ENCODE peak calls at places on chromosomes 16 and 17, in five cellular contexts. Y, Z, R, W and F are unnamed samples.
A peak's percentile ranks its signal among the peaks of the same experiment; 100 is the strongest.

GRCh38 chr17:73827627-73828241 is 183.5 kb upstream of the SDK2 start:
- DNase-seq in Y (no peak), Z (no peak), R (peak; percentile 33), W (peak; percentile 57), F (no peak)

GRCh38 chr17:48579738-48580543 is 1.8 kb upstream of the HOXB4 start:
- DNase-seq in Y (peak; percentile 65), Z (no peak), R (peak; percentile 2), W (no peak), F (no peak)

GRCh38 chr17:43018008-43018853 is 4.0 kb downstream of the VAT1 start:
- DNase-seq in Y (no peak), Z (peak; percentile 50), R (no peak), W (no peak), F (no peak)

GRCh38 chr17:81471804-81472456 is 40.7 kb downstream of the ACTG1 start:
- DNase-seq in Y (peak; percentile 80), Z (peak; percentile 98), R (no peak), W (no peak), F (no peak)

GRCh38 chr16:67014641-67015315 is 14.2 kb upstream of the CBFB start:
- DNase-seq in Y (no peak), Z (no peak), R (no peak), W (no peak), F (no peak)

GRCh38 chr17:8147805-8148404 is 4.3 kb downstream of the PER1 start:
- DNase-seq in Y (no peak), Z (no peak), R (no peak), W (no peak), F (no peak)

GRCh38 chr16:79933586-79933985 is 333.0 kb upstream of the MAF start:
- DNase-seq in Y (no peak), Z (no peak), R (no peak), W (no peak), F (no peak)

GRCh38 chr17:64343833-64344637 is 46.6 kb downstream of the PECAM1 start:
- DNase-seq in Y (peak; percentile 76), Z (peak; percentile 75), R (peak; percentile 31), W (peak; percentile 91), F (peak; percentile 79)

GRCh38 chr17:50360716-50361115 is 12.3 kb downstream of the MRPL27 start:
- DNase-seq in Y (no peak), Z (no peak), R (no peak), W (no peak), F (no peak)

GRCh38 chr17:40366861-40367518 is 2.5 kb upstream of the GJD3 start:
- DNase-seq in Y (no peak), Z (no peak), R (no peak), W (no peak), F (no peak)

GRCh38 chr16:11133344-11133921 is 122.6 kb downstream of the SOCS1 start:
- DNase-seq in Y (peak; percentile 96), Z (peak; percentile 97), R (peak; percentile 93), W (peak; percentile 91), F (peak; percentile 94)

GRCh38 chr16:12815361-12815760 is 11.7 kb upstream of the CPPED1 start:
- DNase-seq in Y (no peak), Z (peak; percentile 57), R (no peak), W (no peak), F (no peak)

GRCh38 chr17:43665038-43665386 is 3.3 kb upstream of the MEOX1 start:
- DNase-seq in Y (no peak), Z (no peak), R (no peak), W (no peak), F (no peak)

GRCh38 chr16:53992057-53992378 is 288.1 kb downstream of the FTO start:
- DNase-seq in Y (no peak), Z (no peak), R (no peak), W (no peak), F (no peak)

GRCh38 chr17:60817187-60817586 is 139.5 kb downstream of the BCAS3 start:
- DNase-seq in Y (peak; percentile 71), Z (peak; percentile 84), R (peak; percentile 89), W (peak; percentile 93), F (no peak)

GRCh38 chr17:63543822-63544420 is 6.4 kb upstream of the DCAF7 start:
- DNase-seq in Y (no peak), Z (no peak), R (no peak), W (no peak), F (no peak)

GRCh38 chr17:50221500-50222480 is 20.4 kb upstream of the COL1A1 start:
- DNase-seq in Y (peak; percentile 93), Z (peak; percentile 86), R (peak; percentile 91), W (peak; percentile 58), F (peak; percentile 78)

GRCh38 chr17:78823282-78824046 is 17.1 kb downstream of the USP36 start:
- DNase-seq in Y (no peak), Z (no peak), R (no peak), W (no peak), F (no peak)

GRCh38 chr17:44122825-44123355 is 551 bp downstream of the HDAC5 start:
- DNase-seq in Y (no peak), Z (no peak), R (no peak), W (no peak), F (no peak)

GRCh38 chr16:13289515-13289914 is 388.1 kb downstream of the SHISA9 start:
- DNase-seq in Y (no peak), Z (no peak), R (peak; percentile 17), W (no peak), F (no peak)

GRCh38 chr17:39634384-39634871 is 2.5 kb upstream of the STARD3 start:
- DNase-seq in Y (peak; percentile 67), Z (peak; percentile 69), R (peak; percentile 33), W (peak; percentile 55), F (no peak)

GRCh38 chr16:11682655-11683096 is 14.4 kb downstream of the SNN start:
- DNase-seq in Y (peak; percentile 89), Z (peak; percentile 94), R (peak; percentile 96), W (no peak), F (no peak)

DNA sequence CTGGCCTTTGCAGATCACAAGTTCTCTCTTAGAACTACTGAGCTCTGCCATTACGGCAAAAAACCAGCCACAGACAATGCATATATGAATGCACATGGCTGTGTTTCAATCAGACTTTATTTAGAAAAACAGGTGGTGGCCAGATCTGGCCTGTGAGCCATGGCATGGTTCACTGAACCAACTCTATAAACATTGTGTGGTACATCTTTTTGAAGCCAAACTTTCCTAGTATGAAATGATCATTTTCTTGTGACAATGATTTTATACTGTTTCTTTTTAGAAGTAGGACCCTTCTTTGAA is 65.9 kb upstream of the AMZ2 start:
- DNase-seq in Y (no peak), Z (no peak), R (no peak), W (no peak), F (no peak)
- TF ChIP-seq CTCF in Y (no peak), Z (no peak), R (no peak), W (no peak), F (no peak)

GRCh38 chr17:752620-753219 is 656 bp upstream of the GEMIN4 start:
- DNase-seq in Y (peak; percentile 73), Z (peak; percentile 80), R (no peak), W (no peak), F (peak; percentile 75)
- TF ChIP-seq CTCF in Y (no peak), Z (no peak), R (no peak), W (no peak), F (no peak)

GRCh38 chr17:59097876-59098275 is 8.8 kb downstream of the TRIM37 start:
- DNase-seq in Y (no peak), Z (no peak), R (no peak), W (no peak), F (no peak)

GRCh38 chr17:59094921-59095530 is 11.7 kb downstream of the TRIM37 start:
- DNase-seq in Y (no peak), Z (peak; percentile 11), R (no peak), W (no peak), F (no peak)

GRCh38 chr17:59093145-59093701 is 13.5 kb downstream of the TRIM37 start:
- DNase-seq in Y (no peak), Z (no peak), R (no peak), W (no peak), F (no peak)

DNA sequence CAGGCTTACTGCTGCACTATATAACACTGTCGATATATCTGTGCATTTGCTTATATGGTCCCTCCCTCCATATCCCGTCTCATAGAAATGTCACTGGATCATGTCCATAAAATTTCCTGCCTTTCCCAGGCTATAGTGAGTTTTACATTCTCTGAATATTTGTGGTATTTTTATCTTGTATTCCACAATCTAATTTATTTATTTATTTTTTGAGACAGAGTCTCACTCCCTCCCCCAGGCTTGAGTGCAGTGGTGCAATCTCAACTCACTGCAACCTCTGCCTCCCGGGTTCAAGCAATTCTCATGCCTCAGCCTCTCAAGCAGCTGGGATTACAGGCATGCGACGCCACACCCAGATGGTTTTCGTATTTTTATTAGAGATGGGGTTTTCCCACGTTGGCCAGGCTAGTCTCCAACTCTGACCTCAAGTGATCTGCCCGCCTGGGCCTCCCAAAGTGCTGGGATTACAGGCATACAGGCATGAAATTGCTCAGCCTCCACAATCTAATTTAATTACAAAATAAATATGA is 12.9 kb downstream of the TRIM37 start:
- DNase-seq in Y (peak; percentile 98), Z (peak; percentile 98), R (peak; percentile 80), W (peak; percentile 92), F (peak; percentile 67)
- TF ChIP-seq CTCF in Y (no peak), Z (no peak), R (no peak), W (no peak), F (no peak)

GRCh38 chr16:88813396-88814143 is 1.8 kb upstream of the APRT start:
- DNase-seq in Y (no peak), Z (no peak), R (no peak), W (no peak), F (no peak)

GRCh38 chr16:88810868-88811599 is 694 bp downstream of the APRT start:
- DNase-seq in Y (peak; percentile 75), Z (peak; percentile 87), R (peak; percentile 36), W (peak; percentile 56), F (peak; percentile 75)

GRCh38 chr16:88810166-88810867 is 1.4 kb downstream of the APRT start:
- DNase-seq in Y (no peak), Z (no peak), R (no peak), W (peak; percentile 22), F (no peak)

GRCh38 chr16:88811600-88811849 is 203 bp downstream of the APRT start:
- DNase-seq in Y (no peak), Z (no peak), R (no peak), W (no peak), F (no peak)

DNA sequence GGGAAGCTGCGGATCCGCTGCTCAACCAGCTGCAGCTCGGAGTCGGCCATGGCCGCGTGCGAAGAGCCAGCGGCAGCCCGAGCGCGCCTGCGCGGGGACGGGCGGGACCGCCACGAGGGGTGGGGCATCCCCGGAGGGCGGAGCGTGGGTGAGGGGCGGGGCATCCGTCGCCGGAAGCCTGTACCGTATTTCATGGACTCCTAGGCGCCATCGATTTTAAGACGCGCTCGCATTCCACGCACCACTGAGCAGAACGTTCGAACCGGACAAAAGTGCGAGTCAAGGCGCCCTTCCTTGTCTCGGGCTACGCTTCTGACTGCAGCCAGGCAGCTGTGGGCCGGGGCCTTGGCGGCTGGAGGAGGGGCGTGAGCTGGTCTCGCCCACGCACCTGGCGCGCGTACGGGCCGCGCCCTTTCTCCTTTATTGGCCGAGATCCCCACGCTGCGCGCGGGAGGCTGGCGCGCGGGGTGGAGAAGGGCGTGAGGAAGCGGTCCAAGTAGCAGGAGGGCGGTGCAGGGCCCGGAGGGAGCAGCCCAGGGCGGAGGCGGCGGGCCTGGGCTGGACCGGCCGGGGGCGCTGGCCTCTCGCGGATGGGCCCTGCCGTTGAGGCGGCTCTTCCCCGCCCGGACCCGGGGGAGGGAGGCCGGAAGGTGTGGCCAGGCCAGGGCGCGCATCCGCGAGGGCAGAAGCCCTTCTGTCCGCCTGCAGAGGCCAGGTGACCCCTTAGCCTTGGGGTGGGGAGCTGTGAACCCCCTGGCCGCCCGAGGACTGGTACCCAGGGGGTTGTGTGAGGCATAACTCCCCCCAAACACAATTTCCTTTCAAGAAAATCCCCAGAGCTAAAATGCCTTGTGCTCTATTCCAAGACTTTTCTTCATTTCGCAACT is at the start of gene APRT:
- DNase-seq in Y (peak; percentile 96), Z (peak; percentile 96), R (peak; percentile 83), W (peak; percentile 88), F (peak; percentile 93)
- TF ChIP-seq CTCF in Y (peak; percentile 14), Z (no peak), R (peak; percentile 26), W (no peak), F (peak; percentile 23)

GRCh38 chr17:5522476-5522875 is 36.1 kb downstream of the MIS12 start:
- DNase-seq in Y (no peak), Z (no peak), R (no peak), W (no peak), F (no peak)
- TF ChIP-seq CTCF in Y (no peak), Z (no peak), R (no peak), W (no peak), F (no peak)